ENCODE peak calls at places on chromosomes 11 and 22, in six cellular contexts. U, F, X, O, I and Y are unnamed samples.

GRCh38 chr11:85784907-85785306 is 26.0 kb downstream of the SYTL2 start:
- DNase-seq in U (no peak), F (no peak), X (no peak), O (no peak), I (no peak), Y (no peak)

GRCh38 chr22:40728731-40729189 is 49.5 kb downstream of the MCHR1 start:
- DNase-seq in U (no peak), F (peak), X (peak), O (no peak), I (no peak), Y (peak)

GRCh38 chr11:48170176-48170839 is 46.3 kb upstream of the OR4B1 start:
- DNase-seq in U (no peak), F (peak), X (no peak), O (no peak), I (no peak), Y (peak)

GRCh38 chr11:30583505-30584280 is 2.5 kb downstream of the MPPED2 start:
- DNase-seq in U (no peak), F (no peak), X (no peak), O (no peak), I (peak), Y (peak)

GRCh38 chr22:26756675-26757293 is 99.4 kb downstream of the MIAT start:
- DNase-seq in U (peak), F (peak), X (peak), O (no peak), I (peak), Y (peak)

GRCh38 chr11:62140302-62141110 is 16.7 kb downstream of the INCENP start:
- DNase-seq in U (no peak), F (no peak), X (no peak), O (no peak), I (no peak), Y (no peak)

GRCh38 chr11:19253817-19254216 is 13.1 kb upstream of the E2F8 start:
- DNase-seq in U (no peak), F (no peak), X (no peak), O (peak), I (no peak), Y (no peak)

GRCh38 chr22:46056169-46057041 is 79.4 kb upstream of the WNT7B start:
- DNase-seq in U (no peak), F (peak), X (peak), O (no peak), I (peak), Y (peak)

GRCh38 chr11:119709171-119709570 is 19.8 kb downstream of the NECTIN1 start:
- DNase-seq in U (no peak), F (no peak), X (no peak), O (no peak), I (no peak), Y (no peak)

GRCh38 chr11:20238712-20239111 is 78.4 kb upstream of the DBX1 start:
- DNase-seq in U (no peak), F (no peak), X (no peak), O (no peak), I (peak), Y (no peak)

GRCh38 chr11:117607449-117607848 is 189.6 kb downstream of the DSCAML1 start:
- DNase-seq in U (no peak), F (no peak), X (no peak), O (no peak), I (no peak), Y (no peak)

GRCh38 chr11:87036756-87037449 is 831 bp upstream of the TMEM135 start:
- DNase-seq in U (peak), F (peak), X (no peak), O (no peak), I (peak), Y (peak)

GRCh38 chr22:31343235-31344191 is 2.6 kb downstream of the PATZ1 start:
- DNase-seq in U (no peak), F (no peak), X (no peak), O (peak), I (peak), Y (peak)

GRCh38 chr11:16853859-16854258 is 115.4 kb downstream of the C11orf58 start:
- DNase-seq in U (no peak), F (no peak), X (no peak), O (no peak), I (no peak), Y (no peak)

GRCh38 chr11:57638811-57639320 is 10.8 kb downstream of the YPEL4 start:
- DNase-seq in U (no peak), F (no peak), X (no peak), O (no peak), I (no peak), Y (no peak)

GRCh38 chr11:35235944-35236666 is 97.1 kb downstream of the CD44 start:
- DNase-seq in U (no peak), F (peak), X (peak), O (no peak), I (peak), Y (peak)

GRCh38 chr11:98568011-98568410 is 452.7 kb upstream of the CNTN5 start:
- DNase-seq in U (no peak), F (peak), X (no peak), O (no peak), I (no peak), Y (no peak)

GRCh38 chr11:13487661-13488030 is 8.2 kb downstream of the PTH start:
- DNase-seq in U (no peak), F (no peak), X (no peak), O (no peak), I (peak), Y (no peak)

GRCh38 chr11:17972987-17973386 is 39.9 kb downstream of the SERGEF start:
- DNase-seq in U (no peak), F (peak), X (peak), O (no peak), I (peak), Y (peak)